ENCODE peak calls at places on chromosomes 2 and 18, in eight cellular contexts. One of them, this sample, is unnamed.

GRCh38 chr2:36380624-36381481 is 25.3 kb downstream of the CRIM1 start:
- DNase-seq in K562: no peak
- DNase-seq in sigmoid colon: no peak
- DNase-seq in DND-41: no peak
- DNase-seq in A549: peak
- DNase-seq in astrocyte of the cerebellum: no peak
- DNase-seq in testis: peak
- DNase-seq in AG10803: peak
- DNase-seq in this sample: no peak

GRCh38 chr2:167480232-167480985 is 592.1 kb downstream of the XIRP2 start:
- DNase-seq in DND-41: no peak
- DNase-seq in A549: no peak
- DNase-seq in astrocyte of the cerebellum: no peak
- DNase-seq in testis: no peak
- DNase-seq in K562: no peak
- DNase-seq in sigmoid colon: no peak
- DNase-seq in AG10803: no peak
- DNase-seq in this sample: no peak

GRCh38 chr2:121748202-121748601 is 7.2 kb upstream of the TSN start:
- DNase-seq in K562: peak
- DNase-seq in A549: no peak
- DNase-seq in AG10803: peak
- DNase-seq in testis: no peak
- DNase-seq in sigmoid colon: no peak
- DNase-seq in DND-41: peak
- DNase-seq in astrocyte of the cerebellum: peak
- DNase-seq in this sample: peak

GRCh38 chr18:76801567-76802505 is 20.5 kb upstream of the ZNF236 start:
- DNase-seq in testis: peak
- DNase-seq in sigmoid colon: peak
- DNase-seq in A549: peak
- DNase-seq in astrocyte of the cerebellum: no peak
- DNase-seq in K562: peak
- DNase-seq in DND-41: no peak
- DNase-seq in AG10803: peak
- DNase-seq in this sample: no peak

GRCh38 chr2:121699421-121700328 is 37.0 kb downstream of the NIFK start:
- DNase-seq in testis: no peak
- DNase-seq in sigmoid colon: peak
- DNase-seq in astrocyte of the cerebellum: no peak
- DNase-seq in A549: peak
- DNase-seq in K562: peak
- DNase-seq in DND-41: peak
- DNase-seq in AG10803: peak
- DNase-seq in this sample: peak

GRCh38 chr2:47069628-47070154 is 85.4 kb downstream of the STPG4 start:
- DNase-seq in testis: no peak
- DNase-seq in A549: peak
- DNase-seq in sigmoid colon: no peak
- DNase-seq in K562: no peak
- DNase-seq in DND-41: no peak
- DNase-seq in AG10803: peak
- DNase-seq in astrocyte of the cerebellum: peak
- DNase-seq in this sample: no peak

GRCh38 chr2:127810156-127810636 is 775 bp downstream of the WDR33 start:
- DNase-seq in astrocyte of the cerebellum: no peak
- DNase-seq in K562: no peak
- DNase-seq in testis: peak
- DNase-seq in AG10803: peak
- DNase-seq in A549: peak
- DNase-seq in DND-41: no peak
- DNase-seq in sigmoid colon: no peak
- DNase-seq in this sample: no peak

GRCh38 chr18:55695091-55695490 is 107.1 kb upstream of the TCF4 start:
- DNase-seq in K562: no peak
- DNase-seq in A549: no peak
- DNase-seq in DND-41: no peak
- DNase-seq in astrocyte of the cerebellum: no peak
- DNase-seq in testis: no peak
- DNase-seq in AG10803: no peak
- DNase-seq in sigmoid colon: no peak
- DNase-seq in this sample: no peak

GRCh38 chr2:105888625-105889024 is 143.9 kb downstream of the NCK2 start:
- DNase-seq in astrocyte of the cerebellum: no peak
- DNase-seq in testis: no peak
- DNase-seq in DND-41: peak
- DNase-seq in K562: peak
- DNase-seq in A549: no peak
- DNase-seq in AG10803: no peak
- DNase-seq in sigmoid colon: no peak
- DNase-seq in this sample: no peak

GRCh38 chr2:130728007-130728454 is 839 bp upstream of the GPR148 start:
- DNase-seq in K562: peak
- DNase-seq in A549: no peak
- DNase-seq in DND-41: no peak
- DNase-seq in testis: peak
- DNase-seq in AG10803: no peak
- DNase-seq in sigmoid colon: no peak
- DNase-seq in astrocyte of the cerebellum: no peak
- DNase-seq in this sample: no peak

GRCh38 chr2:74850816-74851566 is 17.1 kb downstream of the HK2 start:
- DNase-seq in K562: no peak
- DNase-seq in DND-41: no peak
- DNase-seq in testis: no peak
- DNase-seq in astrocyte of the cerebellum: no peak
- DNase-seq in A549: no peak
- DNase-seq in sigmoid colon: no peak
- DNase-seq in AG10803: peak
- DNase-seq in this sample: no peak

DNA sequence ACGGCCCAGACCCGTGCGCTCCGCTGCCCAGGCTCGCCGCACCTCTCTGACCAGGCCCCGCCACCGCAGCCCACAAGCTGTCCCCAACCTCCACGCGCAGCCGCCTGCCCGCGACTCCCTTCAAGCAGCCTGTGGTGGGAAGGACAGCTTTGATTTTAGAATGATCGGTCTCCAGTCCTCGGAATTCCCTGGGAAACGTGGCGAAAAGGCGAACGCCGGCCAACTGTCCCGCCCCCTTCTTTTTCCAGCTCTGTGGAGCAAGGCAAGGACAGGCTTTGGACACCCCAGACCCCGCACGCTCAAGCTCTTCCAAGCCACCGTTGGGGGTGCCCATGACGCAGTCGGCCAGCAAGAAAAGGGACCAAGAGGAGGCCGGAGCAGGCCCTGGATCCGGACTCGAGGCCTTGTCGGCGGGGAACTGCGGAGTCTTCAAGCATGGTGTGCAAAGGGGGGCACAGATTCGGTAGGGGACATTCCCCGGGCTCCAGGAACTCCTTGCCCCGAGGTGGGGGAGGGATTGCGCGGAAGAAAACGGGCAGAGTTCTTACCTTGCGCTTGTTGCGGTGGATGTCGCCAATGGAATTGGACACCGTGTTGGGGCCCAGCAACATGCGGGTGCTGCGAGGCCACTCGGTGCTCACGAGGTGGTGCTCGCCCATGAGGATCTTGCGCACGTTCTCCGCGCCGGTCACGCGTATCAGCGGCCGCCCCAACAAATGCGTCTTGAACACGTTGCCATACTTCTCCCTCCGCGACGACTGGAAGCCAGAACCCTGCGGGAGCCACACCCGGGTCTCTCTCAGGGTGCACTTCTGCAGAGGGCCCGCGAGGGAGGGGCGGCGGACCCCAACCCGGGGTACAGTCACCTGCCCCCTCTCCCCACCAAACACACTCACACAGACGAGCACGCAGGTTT is 4.0 kb downstream of the CYP26B1 start:
- DNase-seq in K562: no peak
- DNase-seq in sigmoid colon: peak
- DNase-seq in astrocyte of the cerebellum: no peak
- DNase-seq in DND-41: no peak
- DNase-seq in testis: peak
- DNase-seq in AG10803: no peak
- DNase-seq in A549: no peak
- DNase-seq in this sample: no peak
- H3K4me3 ChIP-seq in K562: no peak
- H3K4me3 ChIP-seq in sigmoid colon: peak
- H3K4me3 ChIP-seq in astrocyte of the cerebellum: peak
- H3K4me3 ChIP-seq in DND-41: no peak
- H3K4me3 ChIP-seq in testis: peak
- H3K4me3 ChIP-seq in AG10803: no peak
- H3K4me3 ChIP-seq in A549: peak
- H3K4me3 ChIP-seq in this sample: no peak

GRCh38 chr2:48362515-48362914 is 167.4 kb upstream of the STON1 start:
- DNase-seq in testis: no peak
- DNase-seq in DND-41: no peak
- DNase-seq in astrocyte of the cerebellum: no peak
- DNase-seq in AG10803: no peak
- DNase-seq in sigmoid colon: no peak
- DNase-seq in K562: no peak
- DNase-seq in A549: no peak
- DNase-seq in this sample: no peak

GRCh38 chr2:48355494-48355893 is 174.5 kb upstream of the STON1 start:
- DNase-seq in astrocyte of the cerebellum: no peak
- DNase-seq in K562: no peak
- DNase-seq in A549: no peak
- DNase-seq in sigmoid colon: no peak
- DNase-seq in DND-41: no peak
- DNase-seq in AG10803: no peak
- DNase-seq in testis: no peak
- DNase-seq in this sample: no peak

GRCh38 chr2:48358982-48359381 is 171.0 kb upstream of the STON1 start:
- DNase-seq in A549: no peak
- DNase-seq in astrocyte of the cerebellum: no peak
- DNase-seq in sigmoid colon: no peak
- DNase-seq in K562: no peak
- DNase-seq in DND-41: no peak
- DNase-seq in AG10803: no peak
- DNase-seq in testis: no peak
- DNase-seq in this sample: no peak

GRCh38 chr2:48356701-48357322 is 173.1 kb upstream of the STON1 start:
- DNase-seq in sigmoid colon: no peak
- DNase-seq in AG10803: peak
- DNase-seq in testis: no peak
- DNase-seq in astrocyte of the cerebellum: peak
- DNase-seq in DND-41: peak
- DNase-seq in K562: peak
- DNase-seq in A549: no peak
- DNase-seq in this sample: peak

GRCh38 chr2:48357351-48357750 is 172.6 kb upstream of the STON1 start:
- DNase-seq in A549: no peak
- DNase-seq in sigmoid colon: no peak
- DNase-seq in DND-41: no peak
- DNase-seq in K562: no peak
- DNase-seq in testis: no peak
- DNase-seq in astrocyte of the cerebellum: no peak
- DNase-seq in AG10803: no peak
- DNase-seq in this sample: no peak
- H3K4me3 ChIP-seq in A549: no peak
- H3K4me3 ChIP-seq in sigmoid colon: no peak
- H3K4me3 ChIP-seq in DND-41: no peak
- H3K4me3 ChIP-seq in K562: no peak
- H3K4me3 ChIP-seq in testis: no peak
- H3K4me3 ChIP-seq in astrocyte of the cerebellum: no peak
- H3K4me3 ChIP-seq in AG10803: no peak
- H3K4me3 ChIP-seq in this sample: no peak

GRCh38 chr2:135985826-135986393 is 484 bp upstream of the DARS1 start:
- DNase-seq in AG10803: no peak
- DNase-seq in astrocyte of the cerebellum: no peak
- DNase-seq in K562: no peak
- DNase-seq in A549: peak
- DNase-seq in DND-41: peak
- DNase-seq in testis: no peak
- DNase-seq in sigmoid colon: no peak
- DNase-seq in this sample: no peak

GRCh38 chr2:135985018-135985825 is at the start of gene DARS1:
- DNase-seq in AG10803: peak
- DNase-seq in testis: peak
- DNase-seq in DND-41: peak
- DNase-seq in sigmoid colon: peak
- DNase-seq in K562: peak
- DNase-seq in A549: peak
- DNase-seq in astrocyte of the cerebellum: peak
- DNase-seq in this sample: peak

GRCh38 chr2:135984199-135985017 is 1.0 kb downstream of the DARS1 start:
- DNase-seq in A549: no peak
- DNase-seq in astrocyte of the cerebellum: no peak
- DNase-seq in testis: no peak
- DNase-seq in AG10803: no peak
- DNase-seq in DND-41: no peak
- DNase-seq in K562: no peak
- DNase-seq in sigmoid colon: no peak
- DNase-seq in this sample: no peak

GRCh38 chr2:135987441-135987840 is 2.0 kb upstream of the DARS1 start:
- DNase-seq in astrocyte of the cerebellum: no peak
- DNase-seq in DND-41: no peak
- DNase-seq in K562: no peak
- DNase-seq in testis: no peak
- DNase-seq in sigmoid colon: no peak
- DNase-seq in A549: no peak
- DNase-seq in AG10803: no peak
- DNase-seq in this sample: no peak

GRCh38 chr2:135986507-135986906 is 1.1 kb upstream of the DARS1 start:
- DNase-seq in K562: no peak
- DNase-seq in astrocyte of the cerebellum: no peak
- DNase-seq in A549: no peak
- DNase-seq in DND-41: no peak
- DNase-seq in sigmoid colon: no peak
- DNase-seq in testis: no peak
- DNase-seq in AG10803: no peak
- DNase-seq in this sample: no peak
- H3K4me3 ChIP-seq in K562: no peak
- H3K4me3 ChIP-seq in astrocyte of the cerebellum: no peak
- H3K4me3 ChIP-seq in A549: no peak
- H3K4me3 ChIP-seq in DND-41: no peak
- H3K4me3 ChIP-seq in sigmoid colon: no peak
- H3K4me3 ChIP-seq in testis: no peak
- H3K4me3 ChIP-seq in AG10803: no peak
- H3K4me3 ChIP-seq in this sample: no peak

GRCh38 chr2:120348134-120349103 is 2.5 kb downstream of the INHBB start:
- DNase-seq in K562: no peak
- DNase-seq in sigmoid colon: no peak
- DNase-seq in astrocyte of the cerebellum: no peak
- DNase-seq in A549: no peak
- DNase-seq in testis: peak
- DNase-seq in AG10803: peak
- DNase-seq in DND-41: no peak
- DNase-seq in this sample: no peak

GRCh38 chr2:120344991-120345975 is 653 bp upstream of the INHBB start:
- DNase-seq in testis: no peak
- DNase-seq in AG10803: no peak
- DNase-seq in DND-41: no peak
- DNase-seq in sigmoid colon: no peak
- DNase-seq in A549: no peak
- DNase-seq in astrocyte of the cerebellum: no peak
- DNase-seq in K562: no peak
- DNase-seq in this sample: no peak

GRCh38 chr2:120346034-120346666 is at the start of gene INHBB:
- DNase-seq in A549: no peak
- DNase-seq in testis: peak
- DNase-seq in sigmoid colon: no peak
- DNase-seq in DND-41: no peak
- DNase-seq in astrocyte of the cerebellum: no peak
- DNase-seq in K562: no peak
- DNase-seq in AG10803: peak
- DNase-seq in this sample: no peak

GRCh38 chr2:120347387-120348010 is 1.6 kb downstream of the INHBB start:
- DNase-seq in testis: peak
- DNase-seq in K562: no peak
- DNase-seq in astrocyte of the cerebellum: no peak
- DNase-seq in A549: no peak
- DNase-seq in DND-41: no peak
- DNase-seq in sigmoid colon: no peak
- DNase-seq in AG10803: peak
- DNase-seq in this sample: no peak

GRCh38 chr2:120346667-120347358 is 877 bp downstream of the INHBB start:
- DNase-seq in testis: peak
- DNase-seq in A549: no peak
- DNase-seq in DND-41: no peak
- DNase-seq in K562: no peak
- DNase-seq in AG10803: peak
- DNase-seq in astrocyte of the cerebellum: no peak
- DNase-seq in sigmoid colon: no peak
- DNase-seq in this sample: no peak
- H3K4me3 ChIP-seq in testis: peak
- H3K4me3 ChIP-seq in A549: peak
- H3K4me3 ChIP-seq in DND-41: no peak
- H3K4me3 ChIP-seq in K562: no peak
- H3K4me3 ChIP-seq in AG10803: peak
- H3K4me3 ChIP-seq in astrocyte of the cerebellum: no peak
- H3K4me3 ChIP-seq in sigmoid colon: peak
- H3K4me3 ChIP-seq in this sample: no peak

This sample was measured in AG04450.